ENCODE peak calls at places on chromosomes 6 and 20, in ten cellular contexts. S is psoas muscle; K is PC-9; M is HCT116; J is A549; P is astrocyte; T is mammary epithelial cell; A is CD4-positive, alpha-beta memory T cell; H is neuronal stem cell; G is uterus. V is an unnamed sample. For H3K4me1, the result is how much of the 10 kb centered on the place peaks cover.

GRCh38 chr6:17656092-17656491 is 50.6 kb downstream of the NUP153 start:
- DNase-seq in S (no peak), J (peak), T (peak), M (no peak), K (no peak), H (no peak), P (no peak), A (no peak), G (no peak), V (peak)

GRCh38 chr6:167113935-167114910 is 8.7 kb upstream of the CCR6 start:
- DNase-seq in M (no peak), T (no peak), G (no peak), P (no peak), H (no peak), S (no peak), A (peak), J (no peak), K (no peak), V (no peak)

GRCh38 chr20:45097485-45098095 is 3.3 kb downstream of the KCNS1 start:
- DNase-seq in M (no peak), H (no peak), S (no peak), A (peak), P (peak), K (no peak), G (no peak), T (no peak), J (peak), V (no peak)

GRCh38 chr6:119138906-119139541 is 60.6 kb upstream of the FAM184A start:
- DNase-seq in H (no peak), S (no peak), K (no peak), A (no peak), M (no peak), P (no peak), G (no peak), T (no peak), J (no peak), V (no peak)

GRCh38 chr20:60310551-60310950 is 352.3 kb downstream of the CDH26 start:
- DNase-seq in G (no peak), M (no peak), J (no peak), H (no peak), P (no peak), K (no peak), T (no peak), S (no peak), A (no peak), V (no peak)

GRCh38 chr6:88295663-88296062 is 129.5 kb upstream of the CNR1 start:
- DNase-seq in K (no peak), A (no peak), G (no peak), M (no peak), T (no peak), S (no peak), J (no peak), H (no peak), P (no peak), V (no peak)

GRCh38 chr20:38726849-38727601 is 2.7 kb downstream of the SLC32A1 start:
- DNase-seq in J (no peak), T (no peak), G (no peak), M (no peak), A (peak), K (no peak), S (no peak), H (peak), P (no peak), V (peak)

GRCh38 chr6:5672581-5673011 is 334.1 kb downstream of the NRN1 start:
- DNase-seq in J (peak), H (no peak), K (no peak), P (peak), A (no peak), S (peak), M (no peak), G (peak), T (peak), V (peak)

GRCh38 chr6:14506656-14507242 is 389.2 kb downstream of the CD83 start:
- DNase-seq in K (no peak), S (no peak), M (no peak), H (no peak), A (no peak), P (no peak), T (no peak), G (no peak), J (no peak), V (no peak)

GRCh38 chr6:26520088-26520839 is 17.9 kb upstream of the HMGN4 start:
- DNase-seq in M (no peak), H (no peak), S (no peak), G (peak), K (no peak), P (peak), A (no peak), T (no peak), J (no peak), V (no peak)

DNA sequence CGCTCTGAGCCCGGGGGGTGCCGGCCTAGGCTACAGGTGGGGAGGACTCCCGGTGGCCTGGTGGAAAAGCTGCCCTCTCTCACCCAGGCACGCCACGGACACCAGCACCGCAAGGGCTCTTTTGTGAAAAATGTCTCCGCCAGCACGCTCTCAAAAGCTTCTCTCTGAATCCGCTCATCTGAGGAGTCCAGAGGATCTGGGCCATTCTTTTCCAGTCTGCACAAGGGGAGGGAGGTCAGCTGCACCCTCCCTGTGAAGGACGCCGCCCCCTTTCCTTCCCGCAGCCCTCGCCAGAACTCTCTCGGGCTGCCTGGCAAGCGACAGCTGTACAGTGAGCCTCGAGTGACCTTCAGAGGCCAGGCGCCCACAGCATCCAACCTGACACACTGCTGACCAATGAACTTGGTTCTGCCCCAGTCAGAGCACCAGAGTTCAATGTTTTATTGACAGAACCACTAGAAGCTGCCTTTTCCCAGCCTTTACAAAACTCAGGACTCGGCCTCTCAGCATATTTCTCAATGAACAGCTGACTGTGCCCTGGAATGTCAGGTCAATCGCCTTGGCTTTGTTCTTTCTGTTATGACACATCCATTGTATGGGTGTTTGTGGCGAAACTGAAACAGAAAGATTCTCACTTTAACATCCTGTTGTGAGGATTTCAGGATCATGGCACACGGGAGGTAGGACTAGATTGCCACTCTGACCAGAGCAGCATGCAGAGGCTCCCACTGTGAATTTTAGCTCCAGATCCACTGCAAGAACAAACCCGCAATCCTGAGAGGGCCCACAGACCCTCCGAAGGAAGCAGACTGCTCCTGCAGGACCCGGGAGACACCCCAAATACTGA is 26.7 kb downstream of the SERPINB9 start:
- DNase-seq in J (peak), P (peak), S (peak), G (peak), M (peak), A (no peak), T (peak), K (peak), H (no peak), V (no peak)
- H3K4me1 ChIP-seq in J (under half), P (under half), S (under half), G (under half), M (under half), A (half or more), T (under half), K (under half), H (under half), V (under half)

GRCh38 chr20:47607208-47607613 is 105.5 kb downstream of the NCOA3 start:
- DNase-seq in M (peak), K (no peak), P (peak), A (no peak), G (no peak), H (no peak), T (peak), J (no peak), S (no peak), V (peak)

GRCh38 chr20:47610247-47610944 is 108.7 kb downstream of the NCOA3 start:
- DNase-seq in J (peak), H (no peak), P (peak), M (peak), G (peak), A (peak), K (peak), T (peak), S (no peak), V (peak)

GRCh38 chr20:47612670-47613069 is 111.0 kb downstream of the NCOA3 start:
- DNase-seq in S (no peak), K (no peak), M (no peak), P (no peak), H (no peak), A (no peak), G (no peak), J (no peak), T (no peak), V (no peak)

GRCh38 chr20:47611785-47612184 is 110.1 kb downstream of the NCOA3 start:
- DNase-seq in T (no peak), J (no peak), K (no peak), A (no peak), H (no peak), M (no peak), P (no peak), S (no peak), G (no peak), V (no peak)

DNA sequence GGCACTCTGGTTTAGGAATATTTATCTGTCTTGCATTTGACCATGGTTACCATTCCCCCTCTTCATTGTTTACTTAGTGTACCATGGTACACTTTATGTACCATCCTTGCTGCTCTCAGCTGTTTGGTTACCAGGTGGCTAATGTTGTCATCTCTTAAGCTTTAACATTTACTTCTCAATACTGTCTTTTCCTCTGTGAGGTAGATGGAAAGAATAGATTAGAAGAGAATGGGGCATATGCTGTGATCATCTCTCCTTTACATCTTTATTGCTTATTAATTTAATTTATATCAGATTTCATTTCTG is 109.2 kb downstream of the NCOA3 start:
- DNase-seq in M (no peak), T (no peak), H (no peak), K (no peak), J (no peak), A (peak), P (no peak), S (no peak), G (no peak), V (no peak)
- H3K4me3 ChIP-seq in M (no peak), T (no peak), H (no peak), K (no peak), J (no peak), A (no peak), P (no peak), S (no peak), G (no peak), V (no peak)

GRCh38 chr6:3398165-3398562 is 58.7 kb downstream of the SLC22A23 start:
- DNase-seq in A (no peak), S (no peak), M (no peak), H (no peak), G (no peak), P (no peak), T (no peak), J (no peak), K (no peak), V (no peak)
- H3K4me1 ChIP-seq in A (under half), S (under half), M (under half), H (under half), G (under half), P (under half), T (under half), J (half or more), K (under half), V (under half)

GRCh38 chr20:49482621-49483017 is at the start of gene KCNB1:
- DNase-seq in K (peak), T (peak), G (peak), M (no peak), S (peak), P (peak), J (peak), H (peak), A (peak), V (peak)
- H3K4me3 ChIP-seq in K (no peak), T (no peak), G (peak), M (no peak), S (peak), P (no peak), J (peak), H (peak), A (no peak), V (no peak)

GRCh38 chr6:32439708-32440214 is at the start of gene HLA-DRA:
- DNase-seq in J (peak), K (no peak), S (no peak), G (peak), T (peak), A (peak), H (peak), P (peak), M (peak), V (peak)

GRCh38 chr6:32436995-32437836 is 2.5 kb upstream of the HLA-DRA start:
- DNase-seq in M (no peak), K (no peak), H (no peak), G (no peak), J (no peak), S (no peak), T (no peak), P (no peak), A (no peak), V (no peak)

GRCh38 chr6:32442977-32443552 is 3.4 kb downstream of the HLA-DRA start:
- DNase-seq in M (no peak), K (no peak), S (no peak), H (no peak), T (no peak), J (no peak), P (no peak), G (no peak), A (no peak), V (no peak)

GRCh38 chr6:32442243-32442667 is 2.6 kb downstream of the HLA-DRA start:
- DNase-seq in G (no peak), S (no peak), K (no peak), H (no peak), A (no peak), M (no peak), J (no peak), P (no peak), T (no peak), V (no peak)

GRCh38 chr6:32439139-32439538 is 548 bp upstream of the HLA-DRA start:
- DNase-seq in T (no peak), M (no peak), P (no peak), J (no peak), A (no peak), H (no peak), K (no peak), S (no peak), G (no peak), V (no peak)
- H3K4me1 ChIP-seq in T (under half), M (under half), P (under half), J (under half), A (under half), H (under half), K (under half), S (under half), G (under half), V (under half)

DNA sequence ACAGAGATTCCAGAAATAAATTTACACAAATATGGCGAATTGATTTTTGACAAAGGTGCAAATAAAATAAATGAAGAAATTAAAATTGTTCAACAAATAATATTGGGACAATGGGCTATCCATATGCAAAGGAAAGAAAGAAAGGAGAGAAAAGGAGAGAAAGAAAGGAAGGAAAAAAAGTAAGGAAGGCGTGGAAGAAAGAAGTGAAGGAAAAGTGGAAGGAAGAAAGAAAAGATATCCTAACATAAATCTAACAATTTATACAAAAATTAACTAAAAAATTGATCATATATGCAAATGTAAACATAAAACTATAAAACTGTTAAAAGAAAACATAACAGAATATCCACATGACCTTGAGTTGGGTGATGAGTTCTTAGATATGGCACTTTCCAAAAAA is 78.7 kb upstream of the ZNF184 start:
- DNase-seq in S (no peak), K (no peak), P (no peak), M (no peak), J (no peak), H (no peak), T (no peak), A (no peak), G (no peak), V (no peak)
- H3K4me3 ChIP-seq in S (no peak), K (peak), P (no peak), M (no peak), J (peak), H (no peak), T (peak), A (no peak), G (no peak), V (no peak)